ENCODE peak calls at places on chromosomes 2 and 18, in ten cellular contexts. F, H, C, D, A, B, X, L, V and T are unnamed samples.

GRCh38 chr2:113135354-113135753 is 8.0 kb downstream of the IL1RN start:
- DNase-seq in F (no peak), H (no peak), C (no peak), D (no peak), A (no peak), B (no peak), X (no peak), L (no peak), V (no peak), T (no peak)

GRCh38 chr2:143615617-143616016 is 486.4 kb downstream of the ARHGAP15 start:
- DNase-seq in F (no peak), H (no peak), C (no peak), D (no peak), A (no peak), B (no peak), X (no peak), L (no peak), V (no peak), T (no peak)

GRCh38 chr2:211512746-211513145 is 956.3 kb downstream of the CPS1 start:
- DNase-seq in F (no peak), H (no peak), C (no peak), D (no peak), A (no peak), B (no peak), X (no peak), L (no peak), V (no peak), T (no peak)

GRCh38 chr18:41389936-41390667 is 564.9 kb upstream of the PIK3C3 start:
- DNase-seq in F (no peak), H (no peak), C (no peak), D (no peak), A (no peak), B (no peak), X (no peak), L (no peak), V (no peak), T (no peak)

GRCh38 chr18:57437782-57438668 is 2.9 kb downstream of the ONECUT2 start:
- DNase-seq in F (peak; percentile 62), H (peak; percentile 81), C (no peak), D (peak; percentile 84), A (peak; percentile 71), B (peak; percentile 73), X (peak; percentile 63), L (peak; percentile 82), V (peak; percentile 76), T (no peak)

GRCh38 chr2:190551928-190552327 is 17.4 kb upstream of the NEMP2 start:
- DNase-seq in F (no peak), H (no peak), C (no peak), D (peak; percentile 29), A (no peak), B (no peak), X (no peak), L (no peak), V (no peak), T (no peak)

GRCh38 chr18:5628512-5629255 is 84.9 kb upstream of the EPB41L3 start:
- DNase-seq in F (peak; percentile 5), H (peak; percentile 73), C (peak; percentile 82), D (peak; percentile 57), A (peak; percentile 83), B (no peak), X (no peak), L (peak; percentile 61), V (peak; percentile 34), T (peak; percentile 32)

GRCh38 chr2:23273786-23274185 is 111.2 kb upstream of the KLHL29 start:
- DNase-seq in F (peak; percentile 51), H (no peak), C (no peak), D (no peak), A (no peak), B (no peak), X (no peak), L (no peak), V (no peak), T (no peak)

GRCh38 chr2:234335676-234336228 is 161.1 kb downstream of the ARL4C start:
- DNase-seq in F (peak; percentile 84), H (peak; percentile 80), C (peak; percentile 93), D (no peak), A (peak; percentile 64), B (no peak), X (peak; percentile 89), L (no peak), V (no peak), T (peak; percentile 36)

GRCh38 chr18:11669271-11669947 is 19.7 kb upstream of the GNAL start:
- DNase-seq in F (peak; percentile 82), H (no peak), C (no peak), D (no peak), A (no peak), B (no peak), X (no peak), L (no peak), V (no peak), T (no peak)

GRCh38 chr2:133768261-133769021 is 200.2 kb upstream of the NCKAP5 start:
- DNase-seq in F (peak; percentile 48), H (no peak), C (no peak), D (no peak), A (no peak), B (no peak), X (no peak), L (no peak), V (no peak), T (no peak)

GRCh38 chr2:71923887-71924533 is 223.7 kb downstream of the CYP26B1 start:
- DNase-seq in F (peak; percentile 56), H (no peak), C (no peak), D (peak; percentile 64), A (peak; percentile 87), B (peak; percentile 77), X (no peak), L (peak; percentile 74), V (peak; percentile 43), T (no peak)

GRCh38 chr2:148875387-148876051 is 492 bp downstream of the KIF5C start:
- DNase-seq in F (no peak), H (peak; percentile 81), C (no peak), D (peak; percentile 59), A (no peak), B (no peak), X (no peak), L (peak; percentile 48), V (no peak), T (no peak)

GRCh38 chr2:49459314-49459993 is 305.1 kb upstream of the FSHR start:
- DNase-seq in F (no peak), H (no peak), C (no peak), D (no peak), A (no peak), B (no peak), X (no peak), L (no peak), V (no peak), T (no peak)
- TF ChIP-seq CTCF in F (peak; percentile 5), H (no peak), C (no peak), D (no peak), A (no peak), B (no peak), X (no peak), L (no peak), V (peak; percentile 24), T (no peak)

DNA sequence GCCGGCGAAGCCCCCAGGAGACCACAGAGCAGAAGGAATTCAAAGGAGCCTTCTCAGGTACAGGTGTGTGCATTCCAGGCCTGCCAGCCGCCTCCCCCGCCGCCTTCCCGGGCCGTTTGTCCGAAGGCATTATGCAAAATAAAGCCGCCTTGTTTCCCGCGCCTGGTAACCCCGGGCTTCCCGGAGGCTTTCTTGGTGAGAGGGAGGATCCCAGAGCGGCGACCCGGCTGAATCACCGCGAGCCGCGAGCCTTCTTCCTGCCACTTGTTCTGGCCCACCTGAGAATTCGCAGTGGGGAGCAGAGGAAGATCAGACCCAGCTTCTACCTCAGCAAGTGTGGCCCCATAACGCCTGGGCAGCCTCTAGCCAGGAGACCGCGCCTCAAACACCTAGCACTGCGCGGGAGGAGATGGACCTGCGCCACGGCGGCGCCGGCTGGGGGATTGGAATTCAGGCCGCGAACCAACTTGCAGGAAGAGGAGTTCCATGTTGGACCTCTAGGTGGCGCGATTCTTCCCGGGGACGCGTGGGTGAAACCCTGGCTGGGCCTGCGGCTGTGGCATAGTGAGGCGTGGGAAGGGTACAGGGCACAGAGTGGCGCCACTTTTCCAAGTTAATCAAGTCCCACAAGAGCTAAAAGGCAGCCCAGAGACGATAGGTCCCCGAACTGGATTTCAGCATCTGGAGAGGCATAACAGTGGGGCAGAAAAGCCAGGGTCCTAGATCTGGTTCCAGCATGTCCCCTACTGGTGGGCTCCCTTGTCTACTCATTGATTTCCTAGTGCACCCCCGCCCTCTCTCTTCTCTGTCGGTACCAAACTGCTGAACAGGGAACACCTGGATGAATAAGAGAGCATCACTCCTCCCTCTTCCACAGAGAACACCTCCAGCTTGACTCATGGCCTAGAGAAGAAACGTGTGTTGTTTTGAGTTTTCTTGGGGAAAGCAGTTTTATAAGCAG is 101.6 kb downstream of the FOXI3 start:
- DNase-seq in F (peak; percentile 47), H (peak; percentile 82), C (no peak), D (peak; percentile 59), A (peak; percentile 79), B (peak; percentile 86), X (no peak), L (peak; percentile 65), V (peak; percentile 60), T (peak; percentile 30)
- TF ChIP-seq CTCF in F (peak; percentile 90), H (peak; percentile 68), C (peak; percentile 71), D (peak; percentile 64), A (peak; percentile 70), B (peak; percentile 90), X (peak; percentile 38), L (peak; percentile 81), V (peak; percentile 89), T (no peak)

DNA sequence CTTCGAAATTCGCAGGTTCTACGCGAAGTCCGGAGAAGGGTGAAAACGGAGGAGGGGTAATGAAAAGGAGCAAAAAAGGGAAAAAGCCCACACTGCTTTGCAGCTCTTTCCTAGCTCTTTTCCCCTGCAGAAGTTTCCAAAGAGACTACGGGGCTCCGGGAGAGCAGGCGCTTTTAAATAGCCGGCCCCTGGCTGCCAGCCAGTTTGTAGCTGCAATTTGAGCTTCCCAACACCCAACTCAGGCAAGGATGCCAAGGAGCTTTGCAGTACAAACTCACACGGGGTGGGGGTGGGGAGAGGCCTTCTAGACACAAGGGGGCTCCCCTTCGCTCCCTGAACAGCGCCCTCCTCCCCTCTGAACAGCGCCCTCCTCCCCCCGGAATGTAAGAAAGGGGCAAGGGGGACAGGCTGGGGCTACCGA is at the start of gene IGFBP5:
- DNase-seq in F (no peak), H (no peak), C (peak; percentile 93), D (no peak), A (peak; percentile 65), B (peak; percentile 69), X (peak; percentile 66), L (no peak), V (no peak), T (peak; percentile 65)
- TF ChIP-seq CTCF in F (peak; percentile 4), H (no peak), C (no peak), D (no peak), A (no peak), B (no peak), X (peak; percentile 15), L (no peak), V (no peak), T (no peak)

DNA sequence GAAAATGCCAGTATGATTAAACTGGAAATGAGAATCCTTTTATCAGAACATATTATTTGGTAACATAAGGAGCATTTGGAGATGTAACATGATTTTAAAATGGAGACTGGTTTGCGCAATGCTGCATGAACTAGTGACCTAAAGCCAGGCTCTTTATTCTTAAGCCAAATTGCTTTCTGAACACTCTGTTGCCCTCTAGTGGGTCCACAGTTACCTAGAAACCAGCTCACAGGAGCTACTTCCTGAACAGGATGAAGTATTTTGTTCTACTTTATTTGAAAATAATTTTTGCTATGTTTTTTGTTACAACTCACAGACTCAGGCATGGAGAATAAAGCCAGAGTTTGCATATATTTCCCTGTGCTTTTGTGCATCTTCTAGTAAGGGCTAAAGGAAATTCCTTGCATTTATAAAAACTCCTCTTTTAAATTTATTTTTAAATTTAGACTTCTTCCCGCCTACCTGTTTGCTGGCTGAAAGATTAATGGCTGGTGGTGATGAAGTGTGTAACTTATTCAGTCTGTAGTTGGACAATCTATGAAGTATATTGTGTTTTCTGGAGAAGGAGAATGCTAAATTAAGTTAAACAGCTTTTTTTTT is 146.7 kb downstream of the PARD3B start:
- DNase-seq in F (peak; percentile 57), H (no peak), C (no peak), D (peak; percentile 10), A (peak; percentile 81), B (peak; percentile 63), X (peak; percentile 86), L (peak; percentile 7), V (peak; percentile 14), T (no peak)
- TF ChIP-seq CTCF in F (peak; percentile 84), H (peak; percentile 62), C (peak; percentile 63), D (peak; percentile 44), A (peak; percentile 56), B (peak; percentile 57), X (peak; percentile 74), L (peak; percentile 55), V (peak; percentile 84), T (no peak)